ENCODE peak calls at places on chromosomes 12 and 14, in seven cellular contexts. C is thyroid gland; T is astrocyte of the cerebellum; H is right lobe of liver; J is A549; X is CD4-positive, CD25-positive, alpha-beta regulatory T cell; U is fibroblast of mammary gland. O is an unnamed sample.

GRCh38 chr12:6547987-6548386 is 7.9 kb downstream of the IFFO1 start:
- DNase-seq in C (no peak), T (no peak), H (no peak), J (peak; percentile 59), X (no peak), U (peak; percentile 89), O (no peak)

GRCh38 chr14:103543721-103544626 is 15.0 kb downstream of the TRMT61A start:
- DNase-seq in C (no peak), T (no peak), H (peak; percentile 40), J (no peak), X (no peak), U (no peak), O (no peak)

GRCh38 chr12:89893972-89894706 is 185.5 kb upstream of the ATP2B1 start:
- DNase-seq in C (no peak), T (no peak), H (no peak), J (peak; percentile 46), X (no peak), U (peak; percentile 29), O (no peak)

GRCh38 chr14:105059035-105059916 is 6.0 kb downstream of the GPR132 start:
- DNase-seq in C (peak; percentile 98), T (no peak), H (no peak), J (no peak), X (peak; percentile 67), U (peak; percentile 12), O (no peak)

GRCh38 chr14:101237241-101237616 is 324.1 kb upstream of the DIO3 start:
- DNase-seq in C (no peak), T (no peak), H (no peak), J (no peak), X (no peak), U (no peak), O (no peak)

GRCh38 chr14:47365248-47365647 is 310.2 kb downstream of the MDGA2 start:
- DNase-seq in C (no peak), T (no peak), H (no peak), J (no peak), X (no peak), U (no peak), O (no peak)

GRCh38 chr12:3107071-3107583 is 29.9 kb downstream of the TSPAN9 start:
- DNase-seq in C (no peak), T (peak; percentile 94), H (no peak), J (no peak), X (no peak), U (peak; percentile 65), O (no peak)

GRCh38 chr14:102717211-102717610 is 60.0 kb upstream of the TRAF3 start:
- DNase-seq in C (no peak), T (no peak), H (no peak), J (no peak), X (no peak), U (no peak), O (peak; percentile 24)

GRCh38 chr14:53927171-53927570 is 29.5 kb downstream of the BMP4 start:
- DNase-seq in C (no peak), T (no peak), H (no peak), J (no peak), X (no peak), U (peak; percentile 12), O (peak; percentile 9)

GRCh38 chr14:24241829-24242443 is 487 bp downstream of the TINF2 start:
- DNase-seq in C (peak; percentile 95), T (peak; percentile 75), H (peak; percentile 96), J (no peak), X (peak; percentile 97), U (peak; percentile 86), O (peak; percentile 68)

GRCh38 chr12:62163368-62163767 is 96.8 kb upstream of the USP15 start:
- DNase-seq in C (no peak), T (no peak), H (no peak), J (no peak), X (no peak), U (no peak), O (no peak)

GRCh38 chr12:34395056-34396005 is 373.0 kb downstream of the ALG10 start:
- DNase-seq in C (peak; percentile 0), T (no peak), H (peak; percentile 8), J (no peak), X (no peak), U (no peak), O (no peak)

GRCh38 chr12:51533799-51534198 is 57.2 kb upstream of the SCN8A start:
- DNase-seq in C (no peak), T (no peak), H (no peak), J (peak; percentile 46), X (no peak), U (peak; percentile 37), O (no peak)

GRCh38 chr12:63816031-63816430 is 28.5 kb upstream of the SRGAP1 start:
- DNase-seq in C (no peak), T (no peak), H (no peak), J (no peak), X (no peak), U (no peak), O (no peak)

GRCh38 chr14:68143341-68143807 is 323.8 kb downstream of the RAD51B start:
- DNase-seq in C (peak; percentile 47), T (peak; percentile 90), H (peak; percentile 30), J (peak; percentile 72), X (no peak), U (peak; percentile 90), O (peak; percentile 94)

GRCh38 chr12:108838194-108839010 is 19.0 kb downstream of the SSH1 start:
- DNase-seq in C (peak; percentile 66), T (peak; percentile 100), H (peak; percentile 87), J (peak; percentile 99), X (peak; percentile 43), U (peak; percentile 100), O (peak; percentile 100)

GRCh38 chr14:32028599-32028998 is 48.5 kb upstream of the ARHGAP5 start:
- DNase-seq in C (no peak), T (no peak), H (no peak), J (no peak), X (no peak), U (peak; percentile 77), O (peak; percentile 56)

GRCh38 chr12:100963381-100963780 is 168.8 kb downstream of the ANO4 start:
- DNase-seq in C (no peak), T (no peak), H (no peak), J (no peak), X (no peak), U (peak; percentile 59), O (peak; percentile 39)

GRCh38 chr12:55847603-55848329 is 5.0 kb upstream of the MMP19 start:
- DNase-seq in C (peak; percentile 49), T (peak; percentile 96), H (peak; percentile 71), J (peak; percentile 43), X (no peak), U (peak; percentile 100), O (peak; percentile 100)
- H3K4me3 ChIP-seq in C (no peak overlapping the region), T (no peak overlapping the region), H (no peak overlapping the region), J (no peak overlapping the region), X (no peak overlapping the region), U (peak overlapping the region; percentile 15), O (peak overlapping the region; percentile 5)

DNA sequence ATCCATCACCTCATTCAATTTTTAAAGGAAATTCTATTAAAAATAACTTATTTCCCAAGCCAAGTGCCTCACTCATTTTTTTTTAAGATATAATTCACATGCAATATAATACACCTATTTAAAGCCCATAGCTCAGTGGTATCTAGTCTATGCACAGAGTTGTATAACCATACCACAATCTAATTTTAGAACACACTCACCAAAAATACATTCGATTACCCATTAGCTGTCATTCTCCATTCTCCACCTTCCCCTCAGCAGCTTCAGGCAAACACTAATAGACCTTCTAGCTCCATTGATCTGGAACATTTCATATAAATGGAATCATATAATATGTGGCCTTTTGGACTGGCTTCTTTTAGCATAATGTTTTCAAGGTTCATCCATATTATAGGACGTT is 49.5 kb downstream of the CLMN start:
- DNase-seq in C (no peak), T (no peak), H (no peak), J (no peak), X (no peak), U (no peak), O (no peak)
- H3K4me3 ChIP-seq in C (no peak overlapping the region), T (no peak overlapping the region), H (no peak overlapping the region), J (no peak overlapping the region), X (no peak overlapping the region), U (no peak overlapping the region), O (no peak overlapping the region)

DNA sequence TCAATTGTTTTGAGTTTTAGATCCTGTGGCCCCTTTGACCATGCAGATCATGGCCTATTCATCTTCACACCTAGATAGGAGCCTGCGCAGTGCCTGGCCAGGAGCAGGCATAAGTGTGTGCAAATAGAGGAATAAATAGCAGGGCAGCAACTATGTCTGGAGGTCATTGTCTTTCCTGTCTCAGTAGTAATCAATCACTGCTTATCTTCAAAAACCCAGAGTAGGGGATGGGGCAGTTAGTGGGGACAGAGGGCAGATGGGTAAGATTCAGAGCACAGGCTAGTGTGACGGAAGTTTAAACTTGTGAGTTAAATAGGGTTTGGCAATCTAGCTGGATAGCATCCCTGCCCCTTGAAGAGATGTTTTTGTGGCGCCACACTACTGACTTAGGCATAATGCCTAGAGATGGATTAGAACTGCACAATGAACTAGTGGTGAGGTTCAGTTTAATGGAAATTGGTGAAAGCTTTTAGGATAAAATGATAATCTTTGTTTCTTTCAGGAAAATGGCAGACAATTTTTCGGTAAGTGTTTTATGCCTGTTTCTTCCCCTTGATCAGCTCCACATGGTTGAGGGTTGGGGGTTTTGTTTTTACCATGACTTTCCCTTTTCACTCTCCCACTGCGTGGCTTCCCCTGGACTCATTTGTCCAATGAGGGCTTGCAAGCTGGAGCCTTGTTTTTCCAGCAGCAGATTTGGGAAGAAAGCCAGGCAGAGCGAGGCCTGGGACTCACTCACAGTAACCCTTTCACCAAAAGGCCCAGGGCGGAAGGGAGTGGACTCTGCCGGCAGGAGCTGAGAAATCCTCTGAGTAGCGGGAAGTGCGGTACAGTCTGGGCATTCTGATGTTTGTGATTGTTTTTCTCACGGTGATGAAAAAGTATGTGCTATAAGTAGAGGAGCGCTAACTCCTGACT is 8.1 kb downstream of the LGALS3 start:
- DNase-seq in C (peak; percentile 91), T (peak; percentile 89), H (no peak), J (no peak), X (no peak), U (peak; percentile 90), O (peak; percentile 79)
- H3K4me3 ChIP-seq in C (no peak overlapping the region), T (no peak overlapping the region), H (no peak overlapping the region), J (no peak overlapping the region), X (no peak overlapping the region), U (no peak overlapping the region), O (no peak overlapping the region)

GRCh38 chr12:91179315-91179714 is 3.3 kb downstream of the DCN start:
- DNase-seq in C (no peak), T (no peak), H (no peak), J (no peak), X (no peak), U (peak; percentile 84), O (no peak)

GRCh38 chr12:91181053-91181452 is 1.6 kb downstream of the DCN start:
- DNase-seq in C (no peak), T (no peak), H (no peak), J (no peak), X (no peak), U (peak; percentile 63), O (no peak)

GRCh38 chr12:91178801-91179200 is 3.8 kb downstream of the DCN start:
- DNase-seq in C (no peak), T (no peak), H (no peak), J (no peak), X (no peak), U (no peak), O (no peak)

GRCh38 chr12:91180162-91180561 is 2.5 kb downstream of the DCN start:
- DNase-seq in C (no peak), T (no peak), H (no peak), J (no peak), X (no peak), U (no peak), O (no peak)

DNA sequence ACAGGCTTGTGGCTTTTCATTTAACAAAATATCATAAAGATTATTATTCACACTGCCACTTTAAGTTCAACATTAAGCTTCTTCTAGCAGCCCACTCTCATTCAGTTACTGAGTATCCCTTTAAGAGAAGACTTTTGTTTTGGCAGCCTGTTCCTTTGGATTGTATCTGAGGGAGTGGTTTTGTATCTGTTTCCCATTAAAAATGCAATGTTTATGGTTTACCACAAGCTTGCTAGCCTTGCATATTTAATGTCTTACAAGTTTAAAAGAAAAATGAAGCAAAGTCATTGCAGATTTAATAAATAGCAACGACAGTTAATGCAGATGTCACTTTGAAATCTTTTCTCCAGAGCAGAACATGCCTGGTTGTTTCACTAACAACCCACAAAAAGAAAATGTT is 2.0 kb downstream of the DCN start:
- DNase-seq in C (no peak), T (peak; percentile 81), H (no peak), J (no peak), X (no peak), U (peak; percentile 94), O (no peak)
- H3K4me3 ChIP-seq in C (no peak overlapping the region), T (peak overlapping the region; percentile 34), H (peak overlapping the region; percentile 20), J (no peak overlapping the region), X (no peak overlapping the region), U (peak overlapping the region; percentile 51), O (peak overlapping the region; percentile 53)